ENCODE peak calls at places on chromosomes 7 and 10, in seven cellular contexts. One of them, this sample, is unnamed.

GRCh38 chr10:108801775-108802516 is 1121.4 kb downstream of the XPNPEP1 start:
- DNase-seq in kidney: no peak
- DNase-seq in neural progenitor cell: no peak
- DNase-seq in HL-60: no peak
- DNase-seq in mammary epithelial cell: no peak
- DNase-seq in prostate gland: no peak
- DNase-seq in heart left ventricle: no peak
- DNase-seq in this sample: peak; percentile 11

GRCh38 chr10:4812952-4813351 is 13.1 kb upstream of the AKR1E2 start:
- DNase-seq in kidney: no peak
- DNase-seq in neural progenitor cell: no peak
- DNase-seq in HL-60: no peak
- DNase-seq in mammary epithelial cell: peak; percentile 89
- DNase-seq in prostate gland: no peak
- DNase-seq in heart left ventricle: no peak
- DNase-seq in this sample: peak; percentile 73

GRCh38 chr7:94591185-94591584 is 64.7 kb downstream of the SGCE start:
- DNase-seq in kidney: no peak
- DNase-seq in neural progenitor cell: no peak
- DNase-seq in HL-60: no peak
- DNase-seq in mammary epithelial cell: no peak
- DNase-seq in prostate gland: no peak
- DNase-seq in heart left ventricle: no peak
- DNase-seq in this sample: no peak

GRCh38 chr10:103481974-103482531 is 3.0 kb upstream of the CALHM3 start:
- DNase-seq in kidney: no peak
- DNase-seq in neural progenitor cell: peak; percentile 71
- DNase-seq in HL-60: peak; percentile 51
- DNase-seq in mammary epithelial cell: peak; percentile 42
- DNase-seq in prostate gland: peak; percentile 36
- DNase-seq in heart left ventricle: no peak
- DNase-seq in this sample: peak; percentile 88

GRCh38 chr7:74307738-74308505 is 18.7 kb downstream of the CLIP2 start:
- DNase-seq in kidney: no peak
- DNase-seq in neural progenitor cell: no peak
- DNase-seq in HL-60: no peak
- DNase-seq in mammary epithelial cell: no peak
- DNase-seq in prostate gland: no peak
- DNase-seq in heart left ventricle: no peak
- DNase-seq in this sample: no peak

GRCh38 chr7:70574970-70575799 is 556.8 kb upstream of the GALNT17 start:
- DNase-seq in kidney: no peak
- DNase-seq in neural progenitor cell: peak; percentile 78
- DNase-seq in HL-60: no peak
- DNase-seq in mammary epithelial cell: peak; percentile 64
- DNase-seq in prostate gland: no peak
- DNase-seq in heart left ventricle: no peak
- DNase-seq in this sample: no peak

GRCh38 chr7:101593556-101593955 is 35.5 kb downstream of the MYL10 start:
- DNase-seq in kidney: no peak
- DNase-seq in neural progenitor cell: no peak
- DNase-seq in HL-60: no peak
- DNase-seq in mammary epithelial cell: no peak
- DNase-seq in prostate gland: no peak
- DNase-seq in heart left ventricle: no peak
- DNase-seq in this sample: no peak

GRCh38 chr7:148095066-148095465 is 495.5 kb upstream of the C7orf33 start:
- DNase-seq in kidney: no peak
- DNase-seq in neural progenitor cell: no peak
- DNase-seq in HL-60: no peak
- DNase-seq in mammary epithelial cell: no peak
- DNase-seq in prostate gland: no peak
- DNase-seq in heart left ventricle: no peak
- DNase-seq in this sample: no peak

DNA sequence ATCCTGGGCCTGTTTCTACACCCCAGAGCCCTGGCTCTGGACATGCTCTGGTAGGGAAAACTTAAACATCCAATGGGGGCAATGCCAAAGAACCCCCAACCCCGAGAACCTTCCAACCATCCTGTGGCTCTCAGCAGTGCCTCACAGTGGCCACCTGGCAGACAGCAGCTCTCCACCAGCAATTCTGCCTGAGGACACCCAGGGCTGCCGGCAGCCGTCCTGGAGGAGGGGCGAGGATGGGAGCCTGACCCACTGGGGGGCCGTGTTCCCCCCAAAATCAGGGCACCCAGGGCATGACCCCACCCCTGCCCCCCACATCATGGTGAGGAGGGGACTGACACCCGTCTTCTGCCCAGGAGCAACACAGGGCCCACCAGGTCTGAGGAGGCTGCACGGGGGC is 32.7 kb downstream of the DPYSL4 start:
- DNase-seq in kidney: peak; percentile 51
- DNase-seq in neural progenitor cell: no peak
- DNase-seq in HL-60: no peak
- DNase-seq in mammary epithelial cell: no peak
- DNase-seq in prostate gland: no peak
- DNase-seq in heart left ventricle: peak; percentile 45
- DNase-seq in this sample: no peak
- TF ChIP-seq CTCF in kidney: no peak
- TF ChIP-seq CTCF in neural progenitor cell: peak; percentile 14
- TF ChIP-seq CTCF in HL-60: no peak
- TF ChIP-seq CTCF in mammary epithelial cell: peak; percentile 18
- TF ChIP-seq CTCF in prostate gland: no peak
- TF ChIP-seq CTCF in heart left ventricle: no peak
- TF ChIP-seq CTCF in this sample: peak; percentile 20

DNA sequence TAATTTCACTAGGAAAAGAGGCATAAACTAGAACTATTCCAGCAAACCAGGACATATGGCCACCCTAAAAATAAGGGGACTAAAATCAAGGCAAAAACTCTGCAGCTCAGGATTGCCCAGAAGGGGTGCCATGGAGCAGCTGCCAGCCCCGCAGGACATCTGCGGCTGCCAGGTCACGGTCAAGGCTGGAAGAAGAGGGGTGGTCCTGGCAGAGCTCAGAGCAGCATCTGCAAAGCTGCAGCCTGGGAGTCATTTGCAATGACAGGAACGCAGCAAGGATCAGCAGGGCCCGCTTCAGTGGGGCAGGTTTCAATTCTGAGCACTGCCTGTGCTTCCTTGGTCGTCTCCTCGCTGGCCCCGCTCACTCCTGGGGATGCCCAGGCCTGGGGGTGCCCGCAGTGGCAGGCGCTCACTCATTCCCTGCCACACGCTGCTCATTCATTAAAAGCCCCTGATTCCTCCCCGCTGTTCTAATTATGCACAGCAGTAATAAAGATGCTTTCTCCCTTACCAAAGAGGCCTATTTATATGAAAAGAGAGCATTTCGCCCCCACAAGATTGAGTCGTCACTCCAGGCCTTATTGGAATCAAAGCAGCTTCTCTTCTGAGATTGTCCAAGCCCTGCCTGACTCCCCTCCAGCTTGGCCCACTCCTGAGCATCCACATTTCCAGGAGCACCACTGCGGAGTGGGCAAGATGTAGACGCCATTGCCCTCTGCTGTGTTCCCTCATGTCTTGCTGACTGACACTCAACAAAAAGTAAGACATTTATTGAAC is 4.6 kb downstream of the HSPA12A start:
- DNase-seq in kidney: no peak
- DNase-seq in neural progenitor cell: no peak
- DNase-seq in HL-60: no peak
- DNase-seq in mammary epithelial cell: no peak
- DNase-seq in prostate gland: no peak
- DNase-seq in heart left ventricle: no peak
- DNase-seq in this sample: no peak
- TF ChIP-seq CTCF in kidney: peak; percentile 15
- TF ChIP-seq CTCF in neural progenitor cell: peak; percentile 36
- TF ChIP-seq CTCF in HL-60: no peak
- TF ChIP-seq CTCF in mammary epithelial cell: peak; percentile 20
- TF ChIP-seq CTCF in prostate gland: no peak
- TF ChIP-seq CTCF in heart left ventricle: no peak
- TF ChIP-seq CTCF in this sample: peak; percentile 37

DNA sequence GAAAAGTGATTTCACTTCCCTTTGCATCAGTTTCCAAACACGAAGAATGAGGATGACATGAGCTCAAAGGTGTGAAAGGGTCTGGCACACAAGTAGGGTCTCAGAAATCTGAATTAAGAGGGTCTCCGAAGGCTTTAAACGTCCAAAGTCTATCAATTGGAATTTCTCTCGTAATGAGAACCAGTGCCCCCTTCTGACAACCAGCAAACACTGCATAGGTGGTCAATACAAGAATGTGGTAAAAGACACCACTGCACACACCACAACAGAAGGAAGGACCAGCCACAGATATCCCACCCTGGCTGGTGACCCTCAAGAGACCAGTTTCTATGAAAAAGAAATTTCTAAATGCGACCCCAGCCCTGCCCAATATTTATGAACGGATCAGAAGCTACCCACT is 78.1 kb downstream of the CALN1 start:
- DNase-seq in kidney: no peak
- DNase-seq in neural progenitor cell: peak; percentile 44
- DNase-seq in HL-60: no peak
- DNase-seq in mammary epithelial cell: no peak
- DNase-seq in prostate gland: no peak
- DNase-seq in heart left ventricle: no peak
- DNase-seq in this sample: no peak
- TF ChIP-seq CTCF in kidney: no peak
- TF ChIP-seq CTCF in neural progenitor cell: peak; percentile 68
- TF ChIP-seq CTCF in HL-60: no peak
- TF ChIP-seq CTCF in mammary epithelial cell: no peak
- TF ChIP-seq CTCF in prostate gland: no peak
- TF ChIP-seq CTCF in heart left ventricle: no peak
- TF ChIP-seq CTCF in this sample: no peak

DNA sequence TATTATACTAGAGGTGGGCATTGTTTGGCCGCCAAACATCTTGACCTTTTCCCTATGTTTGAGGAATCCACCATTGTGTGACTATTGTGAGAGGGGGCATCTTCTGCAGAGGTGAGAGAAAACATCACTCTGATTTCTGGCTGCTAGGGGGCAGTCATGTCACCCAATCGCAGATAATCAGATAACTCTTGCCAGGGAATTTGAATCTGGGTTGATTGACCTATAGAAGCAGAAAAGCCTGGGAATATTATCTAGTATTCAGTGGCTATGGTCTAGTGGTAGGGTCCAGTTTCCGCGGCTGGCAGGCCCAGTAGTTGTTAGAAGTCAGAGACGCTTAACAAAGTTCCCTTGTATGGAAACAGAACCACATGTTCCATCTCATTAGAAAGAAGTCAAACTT is 808.5 kb downstream of the PHTF2 start:
- DNase-seq in kidney: no peak
- DNase-seq in neural progenitor cell: peak; percentile 44
- DNase-seq in HL-60: no peak
- DNase-seq in mammary epithelial cell: no peak
- DNase-seq in prostate gland: no peak
- DNase-seq in heart left ventricle: no peak
- DNase-seq in this sample: no peak
- TF ChIP-seq CTCF in kidney: peak; percentile 12
- TF ChIP-seq CTCF in neural progenitor cell: peak; percentile 67
- TF ChIP-seq CTCF in HL-60: peak; percentile 4
- TF ChIP-seq CTCF in mammary epithelial cell: peak; percentile 59
- TF ChIP-seq CTCF in prostate gland: no peak
- TF ChIP-seq CTCF in heart left ventricle: no peak
- TF ChIP-seq CTCF in this sample: no peak

DNA sequence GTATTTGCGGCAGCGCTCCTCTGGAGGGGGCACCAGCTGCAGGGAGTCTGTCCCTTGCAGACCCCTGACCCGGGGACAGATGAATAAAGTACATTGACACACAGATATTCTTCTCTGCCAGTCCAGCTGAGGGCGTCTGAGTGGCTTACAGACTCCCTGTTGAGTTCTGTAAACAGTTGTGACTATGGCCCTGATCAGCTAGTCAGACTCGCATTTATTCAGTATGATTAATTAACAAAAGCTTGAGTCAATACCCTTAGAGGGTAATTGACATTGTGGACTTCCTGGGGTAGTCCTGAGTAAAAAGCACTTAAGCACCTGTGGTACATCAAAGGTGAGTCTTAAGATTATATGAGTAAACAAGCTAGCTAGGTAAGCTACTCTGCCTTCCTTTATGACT is 21.0 kb downstream of the ANKRD30A start:
- DNase-seq in kidney: no peak
- DNase-seq in neural progenitor cell: no peak
- DNase-seq in HL-60: no peak
- DNase-seq in mammary epithelial cell: no peak
- DNase-seq in prostate gland: no peak
- DNase-seq in heart left ventricle: no peak
- DNase-seq in this sample: no peak
- TF ChIP-seq CTCF in kidney: no peak
- TF ChIP-seq CTCF in neural progenitor cell: no peak
- TF ChIP-seq CTCF in HL-60: no peak
- TF ChIP-seq CTCF in mammary epithelial cell: no peak
- TF ChIP-seq CTCF in prostate gland: no peak
- TF ChIP-seq CTCF in heart left ventricle: no peak
- TF ChIP-seq CTCF in this sample: no peak

GRCh38 chr10:9427208-9427607 is 1372.7 kb downstream of the GATA3 start:
- DNase-seq in kidney: no peak
- DNase-seq in neural progenitor cell: no peak
- DNase-seq in HL-60: no peak
- DNase-seq in mammary epithelial cell: no peak
- DNase-seq in prostate gland: no peak
- DNase-seq in heart left ventricle: no peak
- DNase-seq in this sample: no peak
- TF ChIP-seq CTCF in kidney: no peak
- TF ChIP-seq CTCF in neural progenitor cell: peak; percentile 5
- TF ChIP-seq CTCF in HL-60: no peak
- TF ChIP-seq CTCF in mammary epithelial cell: no peak
- TF ChIP-seq CTCF in prostate gland: no peak
- TF ChIP-seq CTCF in heart left ventricle: no peak
- TF ChIP-seq CTCF in this sample: no peak

GRCh38 chr7:35714407-35714806 is 19.5 kb upstream of the HERPUD2 start:
- DNase-seq in kidney: no peak
- DNase-seq in neural progenitor cell: no peak
- DNase-seq in HL-60: no peak
- DNase-seq in mammary epithelial cell: no peak
- DNase-seq in prostate gland: no peak
- DNase-seq in heart left ventricle: no peak
- DNase-seq in this sample: no peak

GRCh38 chr7:35717013-35717412 is 22.1 kb upstream of the HERPUD2 start:
- DNase-seq in kidney: no peak
- DNase-seq in neural progenitor cell: no peak
- DNase-seq in HL-60: no peak
- DNase-seq in mammary epithelial cell: no peak
- DNase-seq in prostate gland: no peak
- DNase-seq in heart left ventricle: no peak
- DNase-seq in this sample: no peak

GRCh38 chr7:35716038-35716803 is 21.3 kb upstream of the HERPUD2 start:
- DNase-seq in kidney: no peak
- DNase-seq in neural progenitor cell: no peak
- DNase-seq in HL-60: no peak
- DNase-seq in mammary epithelial cell: no peak
- DNase-seq in prostate gland: peak; percentile 42
- DNase-seq in heart left ventricle: no peak
- DNase-seq in this sample: peak; percentile 61

GRCh38 chr7:35712563-35713226 is 17.8 kb upstream of the HERPUD2 start:
- DNase-seq in kidney: no peak
- DNase-seq in neural progenitor cell: no peak
- DNase-seq in HL-60: no peak
- DNase-seq in mammary epithelial cell: no peak
- DNase-seq in prostate gland: no peak
- DNase-seq in heart left ventricle: no peak
- DNase-seq in this sample: no peak

DNA sequence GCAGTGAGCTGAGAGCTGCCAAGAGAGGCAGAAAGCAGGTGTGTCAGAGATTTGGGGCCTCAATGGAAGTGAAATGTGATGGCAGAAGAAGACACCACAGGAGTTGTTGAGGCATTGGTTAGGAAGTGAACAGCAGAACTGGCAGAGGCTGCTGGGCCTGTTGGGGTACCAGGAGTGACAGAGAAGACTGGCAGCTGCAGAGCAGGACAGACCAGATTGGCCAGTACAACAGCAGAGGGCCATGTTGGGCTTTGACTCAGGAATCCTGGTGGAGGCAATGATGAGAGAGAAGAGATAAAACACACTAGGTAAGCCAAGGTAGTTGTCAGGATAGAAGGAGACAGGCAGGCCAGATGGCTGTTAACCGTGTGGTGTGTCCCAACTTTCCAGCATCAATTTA is 19.9 kb upstream of the HERPUD2 start:
- DNase-seq in kidney: no peak
- DNase-seq in neural progenitor cell: no peak
- DNase-seq in HL-60: no peak
- DNase-seq in mammary epithelial cell: no peak
- DNase-seq in prostate gland: peak; percentile 32
- DNase-seq in heart left ventricle: no peak
- DNase-seq in this sample: no peak
- TF ChIP-seq CTCF in kidney: no peak
- TF ChIP-seq CTCF in neural progenitor cell: no peak
- TF ChIP-seq CTCF in HL-60: no peak
- TF ChIP-seq CTCF in mammary epithelial cell: peak; percentile 10
- TF ChIP-seq CTCF in prostate gland: no peak
- TF ChIP-seq CTCF in heart left ventricle: no peak
- TF ChIP-seq CTCF in this sample: no peak